ENCODE peak calls at places on chromosome 1, in four cellular contexts. G, P, X and S are unnamed samples.

GRCh38 chr1:59903136-59903754 is 23.3 kb downstream of the CYP2J2 start:
- DNase-seq in G (peak), P (no peak), X (peak), S (no peak)

GRCh38 chr1:220306339-220306738 is 34.1 kb upstream of the RAB3GAP2 start:
- DNase-seq in G (no peak), P (no peak), X (no peak), S (no peak)

GRCh38 chr1:226666164-226666506 is 72.9 kb downstream of the ITPKB start:
- DNase-seq in G (no peak), P (no peak), X (no peak), S (no peak)

GRCh38 chr1:15736666-15737229 is 690 bp downstream of the SLC25A34 start:
- DNase-seq in G (no peak), P (no peak), X (no peak), S (no peak)

GRCh38 chr1:59596432-59596831 is 218.3 kb upstream of the HOOK1 start:
- DNase-seq in G (no peak), P (no peak), X (no peak), S (no peak)

GRCh38 chr1:21511579-21512522 is 2.6 kb downstream of the ALPL start:
- DNase-seq in G (no peak), P (no peak), X (no peak), S (no peak)

GRCh38 chr1:119380983-119381662 is 12.5 kb downstream of the HAO2 start:
- DNase-seq in G (no peak), P (no peak), X (no peak), S (no peak)

GRCh38 chr1:246679211-246680177 is 44.7 kb upstream of the SCCPDH start:
- DNase-seq in G (no peak), P (no peak), X (no peak), S (no peak)

GRCh38 chr1:225962440-225962975 is 21.5 kb upstream of the LEFTY2 start:
- DNase-seq in G (no peak), P (peak), X (peak), S (peak)

GRCh38 chr1:36703526-36704208 is 221.0 kb upstream of the CSF3R start:
- DNase-seq in G (peak), P (peak), X (peak), S (peak)